ENCODE peak calls at places on chromosomes 11 and 22, in eight cellular contexts. One of them, this sample, is unnamed.

GRCh38 chr11:82701847-82702520 is 31.7 kb downstream of the FAM181B start:
- DNase-seq in uterus: no peak
- DNase-seq in A549: peak; percentile 19
- DNase-seq in GM12891: no peak
- DNase-seq in tibial nerve: peak; percentile 30
- DNase-seq in sigmoid colon: no peak
- DNase-seq in heart left ventricle: no peak
- DNase-seq in adrenal gland: peak; percentile 58
- DNase-seq in this sample: peak; percentile 58

GRCh38 chr22:25027959-25028840 is 75.7 kb downstream of the KIAA1671 start:
- DNase-seq in uterus: no peak
- DNase-seq in A549: peak; percentile 59
- DNase-seq in GM12891: no peak
- DNase-seq in tibial nerve: peak; percentile 47
- DNase-seq in sigmoid colon: no peak
- DNase-seq in heart left ventricle: no peak
- DNase-seq in adrenal gland: no peak
- DNase-seq in this sample: no peak

GRCh38 chr11:102560555-102561011 is 30.0 kb upstream of the MMP7 start:
- DNase-seq in uterus: no peak
- DNase-seq in A549: no peak
- DNase-seq in GM12891: no peak
- DNase-seq in tibial nerve: peak; percentile 54
- DNase-seq in sigmoid colon: peak; percentile 76
- DNase-seq in heart left ventricle: no peak
- DNase-seq in adrenal gland: no peak
- DNase-seq in this sample: peak; percentile 1

GRCh38 chr22:44181033-44181911 is 547 bp downstream of the PARVG start:
- DNase-seq in uterus: no peak
- DNase-seq in A549: no peak
- DNase-seq in GM12891: peak; percentile 47
- DNase-seq in tibial nerve: no peak
- DNase-seq in sigmoid colon: no peak
- DNase-seq in heart left ventricle: no peak
- DNase-seq in adrenal gland: peak; percentile 32
- DNase-seq in this sample: peak; percentile 9

GRCh38 chr22:36471341-36471821 is 10.1 kb downstream of the TXN2 start:
- DNase-seq in uterus: no peak
- DNase-seq in A549: no peak
- DNase-seq in GM12891: no peak
- DNase-seq in tibial nerve: no peak
- DNase-seq in sigmoid colon: peak; percentile 84
- DNase-seq in heart left ventricle: no peak
- DNase-seq in adrenal gland: peak; percentile 74
- DNase-seq in this sample: no peak

GRCh38 chr11:72840780-72841179 is 26.6 kb downstream of the ATG16L2 start:
- DNase-seq in uterus: no peak
- DNase-seq in A549: peak; percentile 35
- DNase-seq in GM12891: no peak
- DNase-seq in tibial nerve: no peak
- DNase-seq in sigmoid colon: no peak
- DNase-seq in heart left ventricle: no peak
- DNase-seq in adrenal gland: no peak
- DNase-seq in this sample: no peak

GRCh38 chr11:132123854-132124835 is 753.7 kb downstream of the NTM start:
- DNase-seq in uterus: no peak
- DNase-seq in A549: no peak
- DNase-seq in GM12891: no peak
- DNase-seq in tibial nerve: no peak
- DNase-seq in sigmoid colon: no peak
- DNase-seq in heart left ventricle: no peak
- DNase-seq in adrenal gland: no peak
- DNase-seq in this sample: no peak

GRCh38 chr11:47541070-47541469 is 11.9 kb downstream of the CELF1 start:
- DNase-seq in uterus: no peak
- DNase-seq in A549: no peak
- DNase-seq in GM12891: no peak
- DNase-seq in tibial nerve: no peak
- DNase-seq in sigmoid colon: no peak
- DNase-seq in heart left ventricle: no peak
- DNase-seq in adrenal gland: no peak
- DNase-seq in this sample: no peak

GRCh38 chr11:16789061-16789415 is 50.6 kb downstream of the C11orf58 start:
- DNase-seq in uterus: no peak
- DNase-seq in A549: no peak
- DNase-seq in GM12891: no peak
- DNase-seq in tibial nerve: no peak
- DNase-seq in sigmoid colon: peak; percentile 49
- DNase-seq in heart left ventricle: no peak
- DNase-seq in adrenal gland: no peak
- DNase-seq in this sample: no peak

GRCh38 chr11:33706961-33707360 is 6.3 kb upstream of the C11orf91 start:
- DNase-seq in uterus: no peak
- DNase-seq in A549: no peak
- DNase-seq in GM12891: no peak
- DNase-seq in tibial nerve: no peak
- DNase-seq in sigmoid colon: no peak
- DNase-seq in heart left ventricle: no peak
- DNase-seq in adrenal gland: no peak
- DNase-seq in this sample: no peak

GRCh38 chr11:33708970-33709369 is 8.3 kb upstream of the C11orf91 start:
- DNase-seq in uterus: no peak
- DNase-seq in A549: no peak
- DNase-seq in GM12891: no peak
- DNase-seq in tibial nerve: no peak
- DNase-seq in sigmoid colon: no peak
- DNase-seq in heart left ventricle: no peak
- DNase-seq in adrenal gland: no peak
- DNase-seq in this sample: no peak

GRCh38 chr11:33706546-33706945 is 5.9 kb upstream of the C11orf91 start:
- DNase-seq in uterus: no peak
- DNase-seq in A549: no peak
- DNase-seq in GM12891: no peak
- DNase-seq in tibial nerve: no peak
- DNase-seq in sigmoid colon: no peak
- DNase-seq in heart left ventricle: no peak
- DNase-seq in adrenal gland: no peak
- DNase-seq in this sample: no peak

GRCh38 chr11:33712436-33712835 is 11.8 kb upstream of the C11orf91 start:
- DNase-seq in uterus: no peak
- DNase-seq in A549: no peak
- DNase-seq in GM12891: no peak
- DNase-seq in tibial nerve: no peak
- DNase-seq in sigmoid colon: no peak
- DNase-seq in heart left ventricle: no peak
- DNase-seq in adrenal gland: no peak
- DNase-seq in this sample: no peak

GRCh38 chr11:33709471-33709870 is 8.8 kb upstream of the C11orf91 start:
- DNase-seq in uterus: no peak
- DNase-seq in A549: no peak
- DNase-seq in GM12891: no peak
- DNase-seq in tibial nerve: no peak
- DNase-seq in sigmoid colon: no peak
- DNase-seq in heart left ventricle: no peak
- DNase-seq in adrenal gland: no peak
- DNase-seq in this sample: no peak
- TF ChIP-seq POLR2A in uterus: no peak
- TF ChIP-seq POLR2A in A549: no peak
- TF ChIP-seq POLR2A in GM12891: no peak
- TF ChIP-seq POLR2A in tibial nerve: peak; percentile 12
- TF ChIP-seq POLR2A in sigmoid colon: no peak
- TF ChIP-seq POLR2A in heart left ventricle: no peak
- TF ChIP-seq POLR2A in adrenal gland: no peak
- TF ChIP-seq POLR2A in this sample: no peak

GRCh38 chr11:536841-537621 is at the start of gene LRRC56:
- DNase-seq in uterus: peak; percentile 70
- DNase-seq in A549: peak; percentile 51
- DNase-seq in GM12891: peak; percentile 99
- DNase-seq in tibial nerve: peak; percentile 51
- DNase-seq in sigmoid colon: peak; percentile 84
- DNase-seq in heart left ventricle: peak; percentile 90
- DNase-seq in adrenal gland: peak; percentile 77
- DNase-seq in this sample: peak; percentile 86

GRCh38 chr11:537622-538430 is 499 bp downstream of the LRRC56 start:
- DNase-seq in uterus: no peak
- DNase-seq in A549: no peak
- DNase-seq in GM12891: no peak
- DNase-seq in tibial nerve: no peak
- DNase-seq in sigmoid colon: peak; percentile 60
- DNase-seq in heart left ventricle: peak; percentile 54
- DNase-seq in adrenal gland: no peak
- DNase-seq in this sample: no peak

GRCh38 chr11:534197-534591 is 1.2 kb downstream of the HRAS start:
- DNase-seq in uterus: peak; percentile 23
- DNase-seq in A549: no peak
- DNase-seq in GM12891: no peak
- DNase-seq in tibial nerve: no peak
- DNase-seq in sigmoid colon: no peak
- DNase-seq in heart left ventricle: no peak
- DNase-seq in adrenal gland: no peak
- DNase-seq in this sample: no peak

GRCh38 chr11:534592-535518 is 521 bp downstream of the HRAS start:
- DNase-seq in uterus: peak; percentile 35
- DNase-seq in A549: no peak
- DNase-seq in GM12891: no peak
- DNase-seq in tibial nerve: no peak
- DNase-seq in sigmoid colon: no peak
- DNase-seq in heart left ventricle: no peak
- DNase-seq in adrenal gland: no peak
- DNase-seq in this sample: no peak

DNA sequence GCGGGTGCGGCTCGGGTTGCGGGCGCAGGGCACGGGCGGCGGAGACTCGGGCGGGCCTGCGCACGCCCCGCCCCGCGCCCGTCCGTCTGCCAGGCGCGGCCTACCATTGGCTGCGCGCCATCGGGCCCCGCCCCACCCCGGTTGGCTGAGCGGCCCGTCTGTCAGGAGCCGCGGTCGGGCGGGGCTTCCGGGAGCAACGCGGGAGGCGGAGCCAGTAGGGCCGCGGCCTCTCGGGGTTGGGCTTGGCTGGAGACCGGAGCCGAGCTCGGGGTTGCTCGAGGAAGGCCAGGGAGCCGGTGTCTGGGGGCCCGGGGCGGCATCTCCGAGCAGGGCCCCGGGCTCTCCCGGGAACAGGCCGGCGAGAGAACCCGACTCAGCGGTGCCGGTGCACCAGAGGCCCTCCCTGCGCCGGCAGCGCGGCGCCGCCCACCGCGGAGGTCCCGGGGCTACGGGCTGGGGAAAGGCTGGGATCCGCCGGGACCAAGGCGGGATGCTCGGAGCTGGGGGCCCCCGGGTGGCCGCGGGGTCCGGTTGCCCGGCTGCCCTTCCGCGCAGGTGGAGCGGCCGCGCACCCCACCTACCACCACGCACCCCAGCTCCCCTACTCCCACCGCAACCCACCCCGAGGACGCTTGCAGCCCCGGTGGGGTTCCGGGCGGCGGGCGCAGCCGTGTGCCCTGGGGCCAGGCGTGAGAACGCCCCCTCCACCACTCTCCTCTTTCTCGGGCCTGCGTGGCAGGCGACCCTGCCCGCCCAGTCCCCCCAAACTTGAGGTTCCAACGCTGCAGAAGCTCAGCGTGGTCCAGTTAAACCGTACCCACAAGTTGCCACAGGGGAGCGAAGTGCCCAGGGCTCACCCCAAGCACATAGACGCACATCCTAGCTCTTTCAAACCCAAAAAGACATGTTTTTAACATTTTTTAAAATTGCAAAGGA is at the start of gene HRAS:
- DNase-seq in uterus: peak; percentile 93
- DNase-seq in A549: peak; percentile 95
- DNase-seq in GM12891: peak; percentile 100
- DNase-seq in tibial nerve: peak; percentile 89
- DNase-seq in sigmoid colon: peak; percentile 97
- DNase-seq in heart left ventricle: peak; percentile 98
- DNase-seq in adrenal gland: peak; percentile 95
- DNase-seq in this sample: peak; percentile 99
- TF ChIP-seq POLR2A in uterus: peak; percentile 66
- TF ChIP-seq POLR2A in A549: peak; percentile 79
- TF ChIP-seq POLR2A in GM12891: no peak
- TF ChIP-seq POLR2A in tibial nerve: peak; percentile 75
- TF ChIP-seq POLR2A in sigmoid colon: peak; percentile 50
- TF ChIP-seq POLR2A in heart left ventricle: no peak
- TF ChIP-seq POLR2A in adrenal gland: peak; percentile 61
- TF ChIP-seq POLR2A in this sample: peak; percentile 59

DNA sequence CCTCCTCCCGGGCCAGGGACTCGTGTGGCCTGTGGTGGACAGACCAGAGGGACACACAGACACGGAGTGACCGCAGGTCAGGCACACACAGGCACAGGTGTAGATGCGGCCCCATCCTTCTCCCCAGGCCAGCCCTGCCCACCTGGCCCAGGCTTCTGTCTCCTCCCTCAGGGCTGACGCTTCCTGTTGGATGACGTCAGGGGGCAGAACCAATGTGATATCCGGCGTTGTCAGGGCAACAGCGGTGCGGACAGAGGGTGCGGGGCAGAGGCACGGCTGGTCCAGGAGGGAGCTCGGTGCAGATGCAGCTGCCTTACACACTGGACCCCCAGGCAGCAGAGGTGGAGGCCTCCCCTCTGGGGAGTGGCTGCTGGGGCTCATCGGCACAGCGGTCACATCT is 2.9 kb upstream of the TUBGCP6 start:
- DNase-seq in uterus: no peak
- DNase-seq in A549: peak; percentile 54
- DNase-seq in GM12891: no peak
- DNase-seq in tibial nerve: no peak
- DNase-seq in sigmoid colon: no peak
- DNase-seq in heart left ventricle: no peak
- DNase-seq in adrenal gland: no peak
- DNase-seq in this sample: peak; percentile 42
- TF ChIP-seq POLR2A in uterus: no peak
- TF ChIP-seq POLR2A in A549: no peak
- TF ChIP-seq POLR2A in GM12891: no peak
- TF ChIP-seq POLR2A in tibial nerve: no peak
- TF ChIP-seq POLR2A in sigmoid colon: no peak
- TF ChIP-seq POLR2A in heart left ventricle: no peak
- TF ChIP-seq POLR2A in adrenal gland: no peak
- TF ChIP-seq POLR2A in this sample: no peak

DNA sequence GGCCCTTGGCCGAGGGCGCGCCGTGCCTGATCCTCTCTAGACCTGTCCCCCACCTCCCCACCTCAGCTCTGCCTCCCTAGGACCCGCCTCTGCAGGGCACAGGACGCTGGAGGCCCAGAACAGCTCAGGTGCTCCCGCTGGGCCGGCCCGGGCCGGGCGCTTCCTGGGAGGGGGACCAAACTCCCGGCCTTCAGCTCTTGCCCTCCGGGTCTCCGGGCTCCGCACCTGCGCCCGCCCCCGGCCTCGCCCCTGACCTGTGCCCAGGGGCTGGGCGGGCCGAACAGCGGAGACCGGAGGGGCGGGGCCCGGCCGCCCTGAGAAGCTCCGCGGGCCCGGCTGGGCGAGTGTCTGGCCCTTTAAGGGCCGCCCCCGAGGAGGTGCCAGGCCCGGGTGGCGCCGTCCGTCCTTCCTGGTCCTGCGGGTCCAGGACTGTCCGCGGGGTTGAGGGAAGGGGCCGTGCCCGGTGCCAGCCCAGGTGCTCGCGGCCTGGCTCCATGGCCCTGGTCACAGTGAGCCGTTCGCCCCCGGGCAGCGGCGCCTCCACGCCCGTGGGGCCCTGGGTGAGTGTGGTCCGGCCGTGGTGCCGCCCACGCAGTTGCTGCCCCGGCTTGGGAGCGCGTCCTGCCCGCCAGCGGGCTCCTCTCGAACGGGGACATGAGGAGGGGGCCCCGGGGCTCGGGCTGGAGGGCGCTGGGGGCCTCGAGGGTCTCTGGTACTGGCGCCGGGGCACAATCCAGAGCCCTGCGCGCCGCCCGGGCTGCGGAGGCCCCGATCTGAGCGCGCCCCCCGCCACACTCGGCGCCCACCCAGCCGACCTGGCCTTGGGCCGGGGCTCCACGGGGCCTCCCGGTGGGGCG is at the start of gene SSH3:
- DNase-seq in uterus: peak; percentile 64
- DNase-seq in A549: peak; percentile 74
- DNase-seq in GM12891: no peak
- DNase-seq in tibial nerve: peak; percentile 47
- DNase-seq in sigmoid colon: peak; percentile 84
- DNase-seq in heart left ventricle: peak; percentile 89
- DNase-seq in adrenal gland: peak; percentile 70
- DNase-seq in this sample: peak; percentile 72
- TF ChIP-seq POLR2A in uterus: peak; percentile 58
- TF ChIP-seq POLR2A in A549: peak; percentile 65
- TF ChIP-seq POLR2A in GM12891: no peak
- TF ChIP-seq POLR2A in tibial nerve: no peak
- TF ChIP-seq POLR2A in sigmoid colon: peak; percentile 41
- TF ChIP-seq POLR2A in heart left ventricle: no peak
- TF ChIP-seq POLR2A in adrenal gland: peak; percentile 30
- TF ChIP-seq POLR2A in this sample: no peak